ENCODE peak calls at places on chromosomes 16 and 17, in nine cellular contexts. Q is tibial artery, D is right lobe of liver, K is A549, G is IMR-90, Z is right atrium auricular region, C is fibroblast of lung, F is ascending aorta, L is thyroid gland. R is an unnamed sample.

GRCh38 chr16:85563515-85564276 is 49.4 kb upstream of the GSE1 start:
- DNase-seq in Z (peak; percentile 88), L (peak; percentile 83), D (peak; percentile 96), Q (peak; percentile 89), C (no peak), F (no peak), G (peak; percentile 37), K (peak; percentile 51), R (no peak)

GRCh38 chr16:66383551-66383950 is 17.1 kb downstream of the CDH5 start:
- DNase-seq in C (no peak), Q (peak; percentile 39), F (no peak), G (no peak), L (no peak), K (no peak), D (no peak), Z (no peak), R (no peak)

GRCh38 chr16:57077714-57078113 is 14.7 kb upstream of the CPNE2 start:
- DNase-seq in C (no peak), Z (no peak), K (no peak), D (no peak), L (no peak), Q (no peak), F (no peak), G (no peak), R (no peak)

GRCh38 chr16:65223335-65223734 is 101.5 kb upstream of the CDH11 start:
- DNase-seq in F (no peak), G (no peak), K (no peak), Z (no peak), C (no peak), D (no peak), L (no peak), Q (no peak), R (no peak)

GRCh38 chr17:37605813-37606505 is 3.3 kb downstream of the SYNRG start:
- DNase-seq in K (no peak), Q (no peak), F (no peak), C (peak; percentile 51), D (no peak), Z (no peak), G (no peak), L (no peak), R (no peak)

GRCh38 chr17:18157354-18157985 is 26.2 kb upstream of the ALKBH5 start:
- DNase-seq in Q (no peak), L (no peak), C (no peak), K (no peak), D (no peak), G (no peak), Z (no peak), F (no peak), R (no peak)

GRCh38 chr16:70428178-70428998 is 10.5 kb downstream of the ST3GAL2 start:
- DNase-seq in Q (peak; percentile 92), K (peak; percentile 96), D (peak; percentile 99), L (peak; percentile 98), C (peak; percentile 96), G (peak; percentile 97), F (peak; percentile 80), Z (peak; percentile 96), R (peak; percentile 96)

GRCh38 chr17:62627904-62628603 is 584 bp downstream of the MRC2 start:
- DNase-seq in L (peak; percentile 12), G (peak; percentile 74), C (peak; percentile 76), K (peak; percentile 66), Z (no peak), D (no peak), Q (peak; percentile 83), F (no peak), R (no peak)

GRCh38 chr17:60135951-60136666 is 13.7 kb upstream of the CA4 start:
- DNase-seq in F (no peak), L (no peak), C (no peak), K (no peak), Z (no peak), G (no peak), D (peak; percentile 18), Q (peak; percentile 12), R (peak; percentile 24)

GRCh38 chr17:81282876-81283275 is 12.2 kb downstream of the SLC38A10 start:
- DNase-seq in D (no peak), C (no peak), Z (no peak), Q (no peak), G (no peak), K (no peak), F (no peak), L (no peak), R (no peak)

GRCh38 chr16:88014201-88014781 is 63.1 kb downstream of the BANP start:
- DNase-seq in Z (no peak), G (peak; percentile 77), L (no peak), Q (peak; percentile 37), K (peak; percentile 37), D (no peak), F (no peak), C (peak; percentile 61), R (no peak)

GRCh38 chr17:76107507-76107906 is 3.9 kb upstream of the EXOC7 start:
- DNase-seq in C (no peak), K (peak; percentile 42), L (no peak), F (no peak), Q (no peak), G (no peak), D (no peak), Z (no peak), R (no peak)
- TF ChIP-seq CTCF in C (peak; percentile 23), K (peak; percentile 29), L (no peak), F (no peak), Q (no peak), G (no peak), D (peak; percentile 9), Z (no peak), R (peak; percentile 46)

GRCh38 chr16:14074544-14074943 is 3.4 kb downstream of the MRTFB start:
- DNase-seq in K (no peak), D (no peak), F (no peak), C (no peak), Q (no peak), L (no peak), Z (no peak), G (no peak), R (no peak)

GRCh38 chr16:14071576-14072271 is 605 bp downstream of the MRTFB start:
- DNase-seq in F (no peak), K (no peak), Z (no peak), G (no peak), D (peak; percentile 62), Q (no peak), C (peak; percentile 13), L (no peak), R (no peak)

GRCh38 chr16:14070555-14070876 is 603 bp upstream of the MRTFB start:
- DNase-seq in Q (no peak), K (no peak), G (no peak), D (no peak), C (no peak), Z (no peak), F (no peak), L (no peak), R (no peak)

GRCh38 chr16:14070877-14071575 is at the start of gene MRTFB:
- DNase-seq in Z (no peak), C (peak; percentile 41), K (peak; percentile 74), Q (peak; percentile 81), L (peak; percentile 86), D (peak; percentile 90), G (peak; percentile 27), F (no peak), R (peak; percentile 95)

GRCh38 chr16:14072360-14072759 is 1.2 kb downstream of the MRTFB start:
- DNase-seq in Z (no peak), F (no peak), G (no peak), L (no peak), D (no peak), Q (no peak), K (no peak), C (no peak), R (no peak)
- H3K4me3 ChIP-seq in Z (peak overlapping the region; percentile 89), F (peak overlapping the region; percentile 100), G (no peak overlapping the region), L (no peak overlapping the region), D (no peak overlapping the region), Q (peak overlapping the region; percentile 77), K (peak overlapping the region; percentile 88), C (peak overlapping the region; percentile 90), R (peak overlapping the region; percentile 68)

GRCh38 chr16:78916928-78917545 is 683.5 kb downstream of the MAF start:
- DNase-seq in C (no peak), L (no peak), K (no peak), G (no peak), D (no peak), Q (no peak), Z (no peak), F (no peak), R (no peak)

GRCh38 chr16:78915916-78916315 is 684.6 kb downstream of the MAF start:
- DNase-seq in C (no peak), Z (no peak), Q (no peak), G (no peak), L (no peak), K (no peak), D (no peak), F (no peak), R (no peak)

GRCh38 chr16:78919852-78920251 is 680.7 kb downstream of the MAF start:
- DNase-seq in C (no peak), K (no peak), G (no peak), Z (no peak), F (no peak), D (no peak), Q (no peak), L (no peak), R (no peak)

DNA sequence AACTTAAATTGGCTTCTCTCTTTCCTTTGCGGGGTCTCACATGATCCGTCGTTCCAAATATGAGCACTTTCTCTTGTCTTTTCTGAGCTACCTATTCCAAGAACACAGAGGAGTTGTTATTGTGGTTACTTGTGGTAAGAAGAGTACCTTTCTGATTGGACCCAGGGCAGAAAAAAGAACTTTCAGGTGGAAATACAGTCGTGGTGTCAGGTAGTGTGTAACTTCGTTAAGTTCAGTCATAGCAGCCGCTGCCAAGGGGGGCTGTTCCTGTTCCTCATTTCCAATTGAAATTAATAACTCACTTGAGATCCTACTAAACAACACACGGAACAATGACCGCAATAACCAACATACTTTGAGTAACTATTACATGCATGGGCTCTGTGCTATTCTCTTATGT is 681.7 kb downstream of the MAF start:
- DNase-seq in D (no peak), Z (no peak), L (no peak), G (no peak), F (no peak), K (no peak), Q (no peak), C (no peak), R (no peak)
- H3K9me3 ChIP-seq in D (no peaks in the 10 kb centered on the region), Z (no peaks in the 10 kb centered on the region), L (no peaks in the 10 kb centered on the region), G (peaks cover 15% of the 10 kb centered on the region), F (peaks cover 7% of the 10 kb centered on the region), K (peaks cover 8% of the 10 kb centered on the region), Q (no peaks in the 10 kb centered on the region), C (no peaks in the 10 kb centered on the region), R (peaks cover 5% of the 10 kb centered on the region)

GRCh38 chr16:50067290-50067853 is 1.6 kb downstream of the HEATR3 start:
- DNase-seq in K (peak; percentile 45), D (no peak), Z (no peak), G (peak; percentile 74), C (peak; percentile 56), Q (no peak), F (no peak), L (no peak), R (no peak)

GRCh38 chr16:50065624-50066481 is at the start of gene HEATR3:
- DNase-seq in D (peak; percentile 96), G (peak; percentile 88), Z (peak; percentile 92), L (peak; percentile 88), Q (peak; percentile 95), F (peak; percentile 65), C (peak; percentile 85), K (peak; percentile 95), R (peak; percentile 97)

GRCh38 chr16:50068550-50068949 is 2.8 kb downstream of the HEATR3 start:
- DNase-seq in F (no peak), Z (no peak), C (peak; percentile 59), Q (no peak), D (no peak), K (no peak), L (no peak), G (peak; percentile 87), R (no peak)

GRCh38 chr16:50065241-50065623 is 538 bp upstream of the HEATR3 start:
- DNase-seq in K (no peak), D (no peak), F (no peak), G (no peak), Q (no peak), C (no peak), L (no peak), Z (no peak), R (no peak)

GRCh38 chr16:50066482-50067289 is 916 bp downstream of the HEATR3 start:
- DNase-seq in K (no peak), D (no peak), L (no peak), Q (no peak), C (no peak), F (no peak), Z (no peak), G (no peak), R (no peak)
- TF ChIP-seq CTCF in K (no peak), D (no peak), L (no peak), Q (no peak), C (no peak), F (no peak), Z (no peak), G (no peak), R (peak; percentile 18)

R was measured in Caco-2.